ENCODE peak calls at places on chromosomes 7 and 10, in five cellular contexts. I is A549; M is CD4-positive, alpha-beta memory T cell; F is gastrocnemius medialis; S is esophagus squamous epithelium. V is an unnamed sample.

GRCh38 chr10:43610636-43611035 is 4.4 kb downstream of the ZNF485 start:
- DNase-seq in S (no peak), F (no peak), I (no peak), M (no peak), V (no peak)

GRCh38 chr10:34726862-34727261 is 88.2 kb downstream of the PARD3 start:
- DNase-seq in M (no peak), F (no peak), I (no peak), S (no peak), V (no peak)

GRCh38 chr7:5349437-5350173 is 66.9 kb downstream of the SLC29A4 start:
- DNase-seq in I (no peak), S (no peak), F (no peak), M (no peak), V (no peak)

GRCh38 chr10:60114765-60115586 is 208.6 kb upstream of the CCDC6 start:
- DNase-seq in I (peak; percentile 35), M (no peak), S (no peak), F (no peak), V (no peak)

GRCh38 chr10:1526427-1527055 is 210.8 kb downstream of the ADARB2 start:
- DNase-seq in M (no peak), I (no peak), F (no peak), S (no peak), V (peak; percentile 17)

GRCh38 chr10:124866812-124867211 is 65.2 kb downstream of the ABRAXAS2 start:
- DNase-seq in S (no peak), I (no peak), F (no peak), M (no peak), V (no peak)

GRCh38 chr10:124131176-124131575 is 37.8 kb upstream of the CHST15 start:
- DNase-seq in S (no peak), I (no peak), M (no peak), F (no peak), V (no peak)

GRCh38 chr7:82443801-82444219 is 233 bp upstream of the CACNA2D1 start:
- DNase-seq in M (no peak), S (no peak), F (peak; percentile 89), I (peak; percentile 84), V (peak; percentile 86)

GRCh38 chr10:13712799-13713581 is 126.2 kb downstream of the PRPF18 start:
- DNase-seq in S (peak; percentile 15), F (peak; percentile 71), M (no peak), I (peak; percentile 50), V (peak; percentile 88)

GRCh38 chr7:34558026-34558425 is 100.0 kb upstream of the NPSR1 start:
- DNase-seq in I (no peak), S (no peak), M (no peak), F (no peak), V (no peak)

GRCh38 chr7:157652954-157653826 is 316.4 kb downstream of the DNAJB6 start:
- DNase-seq in F (no peak), I (no peak), M (no peak), S (no peak), V (no peak)

DNA sequence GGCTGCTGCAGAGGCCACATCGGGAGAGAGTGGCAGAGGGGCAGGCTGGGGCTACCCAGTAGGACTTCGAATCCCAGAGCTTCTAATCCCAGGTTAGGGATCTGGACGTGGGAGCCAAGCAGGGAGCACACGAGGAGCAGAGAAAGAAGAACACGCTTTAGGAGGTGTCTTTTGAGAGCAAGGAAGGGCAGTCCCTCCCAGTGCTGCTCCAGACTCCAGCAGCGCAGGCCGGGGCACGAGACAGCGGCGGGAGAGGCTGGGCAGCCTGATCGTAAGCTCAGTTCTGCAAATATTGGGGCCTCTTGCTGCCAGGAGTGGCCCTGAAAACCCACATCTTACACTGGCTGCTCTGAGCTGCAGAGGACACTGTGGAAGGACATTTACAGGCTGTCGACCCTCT is 75.9 kb downstream of the HIPK2 start:
- DNase-seq in I (no peak), S (no peak), F (no peak), M (no peak), V (no peak)
- H3K4me1 ChIP-seq in I (peaks cover 21% of the 10 kb centered on the region), S (peaks cover 57% of the 10 kb centered on the region), F (peaks cover 45% of the 10 kb centered on the region), M (peaks cover 2% of the 10 kb centered on the region), V (peaks cover 36% of the 10 kb centered on the region)

GRCh38 chr7:29193316-29194205 is 1.0 kb upstream of the CHN2 start:
- DNase-seq in M (no peak), F (no peak), S (no peak), I (no peak), V (no peak)
- H3K4me3 ChIP-seq in M (no peak overlapping the region), F (peak overlapping the region; percentile 66), S (peak overlapping the region; percentile 82), I (peak overlapping the region; percentile 55), V (peak overlapping the region; percentile 71)

DNA sequence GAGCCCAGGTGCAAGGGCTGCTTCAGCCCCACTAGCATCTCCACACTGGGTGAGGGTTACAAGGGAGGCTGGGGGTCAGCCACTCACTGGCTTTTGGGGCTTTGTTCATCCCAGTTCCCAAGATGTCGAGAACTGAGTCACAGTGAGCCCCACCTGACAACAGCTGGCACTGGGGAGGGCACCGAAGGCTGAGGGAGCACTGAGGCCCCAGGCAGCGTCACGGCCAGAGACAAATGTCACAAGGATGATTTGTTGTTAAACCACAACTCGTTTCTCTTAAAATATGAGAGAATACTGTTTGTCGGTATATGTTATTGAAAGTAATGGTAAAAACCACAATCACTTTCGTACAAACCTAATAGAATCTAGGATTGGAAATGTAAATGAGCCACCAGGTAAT is 219.9 kb downstream of the CELF2 start:
- DNase-seq in I (no peak), S (no peak), M (peak; percentile 65), F (no peak), V (no peak)
- H3K4me1 ChIP-seq in I (no peaks in the 10 kb centered on the region), S (peaks cover 31% of the 10 kb centered on the region), M (peaks cover 100% of the 10 kb centered on the region), F (no peaks in the 10 kb centered on the region), V (peaks cover 7% of the 10 kb centered on the region)

GRCh38 chr7:18753972-18754610 is 258.5 kb downstream of the HDAC9 start:
- DNase-seq in S (no peak), F (no peak), I (no peak), M (no peak), V (no peak)
- H3K4me3 ChIP-seq in S (no peak overlapping the region), F (no peak overlapping the region), I (no peak overlapping the region), M (no peak overlapping the region), V (no peak overlapping the region)

GRCh38 chr10:44990302-44990655 is 10.4 kb upstream of the ZNF22 start:
- DNase-seq in S (no peak), M (no peak), F (no peak), I (no peak), V (no peak)
- H3K4me1 ChIP-seq in S (peaks cover 76% of the 10 kb centered on the region), M (peaks cover 7% of the 10 kb centered on the region), F (peaks cover 37% of the 10 kb centered on the region), I (peaks cover 4% of the 10 kb centered on the region), V (peaks cover 16% of the 10 kb centered on the region)

GRCh38 chr10:58514102-58514472 is 1.4 kb downstream of the BICC1 start:
- DNase-seq in F (no peak), I (no peak), M (no peak), S (no peak), V (no peak)

GRCh38 chr10:58513189-58514101 is 773 bp downstream of the BICC1 start:
- DNase-seq in M (peak; percentile 30), F (peak; percentile 81), S (no peak), I (peak; percentile 69), V (peak; percentile 73)

GRCh38 chr10:58512470-58513188 is at the start of gene BICC1:
- DNase-seq in I (peak; percentile 47), F (peak; percentile 32), M (no peak), S (no peak), V (peak; percentile 61)

GRCh38 chr10:58515296-58515956 is 2.8 kb downstream of the BICC1 start:
- DNase-seq in I (no peak), S (no peak), M (no peak), F (no peak), V (no peak)

DNA sequence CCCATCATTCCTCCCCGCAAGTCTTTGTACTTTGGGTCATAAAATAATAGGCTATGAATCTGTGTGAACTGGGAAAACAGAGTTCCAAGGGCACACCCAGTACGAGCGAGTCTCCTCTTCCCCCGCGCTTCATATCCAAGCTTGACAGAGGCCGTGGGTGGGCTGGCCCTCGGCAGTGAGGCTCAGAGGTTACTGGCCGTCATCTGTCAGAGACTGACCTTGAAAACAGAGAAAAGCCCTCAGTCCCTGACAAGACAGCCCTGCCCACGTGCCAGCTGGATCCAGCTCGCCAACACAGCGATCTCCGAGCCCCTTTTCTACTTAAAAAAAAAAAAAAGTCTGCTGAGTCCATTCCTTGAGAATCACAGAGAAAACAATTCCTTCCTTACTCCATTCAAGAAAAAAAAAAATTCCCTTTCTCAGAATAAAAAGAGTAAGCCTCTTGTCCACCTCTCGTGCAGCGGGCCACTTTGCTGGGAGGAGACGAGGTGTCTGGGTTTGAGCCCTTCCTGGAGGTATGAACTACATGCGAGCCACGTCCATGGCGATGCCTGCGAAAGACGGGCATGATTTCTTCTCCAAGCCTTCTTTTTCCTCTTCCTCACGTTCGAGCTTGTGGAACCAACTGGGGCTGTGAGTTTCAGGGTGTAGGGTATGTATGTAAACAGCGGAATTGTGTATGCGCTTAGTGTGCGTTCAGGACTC is 755 bp upstream of the BICC1 start:
- DNase-seq in I (no peak), S (no peak), F (peak; percentile 23), M (no peak), V (peak; percentile 28)
- H3K4me3 ChIP-seq in I (peak overlapping the region; percentile 69), S (peak overlapping the region; percentile 79), F (peak overlapping the region; percentile 57), M (no peak overlapping the region), V (peak overlapping the region; percentile 80)